ENCODE peak calls at places on chromosomes 5 and 9, in seven cellular contexts. I, V, D, G, K, R and A are unnamed samples.

GRCh38 chr5:123561230-123561629 is 49.3 kb downstream of the CSNK1G3 start:
- DNase-seq in V (no peak), I (no peak), K (no peak), G (no peak), R (no peak), D (no peak), A (no peak)

GRCh38 chr9:111807197-111807596 is 12.5 kb upstream of the SHOC1 start:
- DNase-seq in R (no peak), I (no peak), K (no peak), V (no peak), G (no peak), D (no peak), A (no peak)

GRCh38 chr5:140611020-140611521 is 21.9 kb downstream of the CD14 start:
- DNase-seq in K (no peak), R (no peak), D (no peak), V (peak; percentile 20), I (no peak), G (no peak), A (no peak)

GRCh38 chr5:158943057-158943456 is 156.7 kb downstream of the EBF1 start:
- DNase-seq in G (no peak), D (no peak), V (peak; percentile 91), I (peak; percentile 16), K (peak; percentile 91), R (no peak), A (no peak)

GRCh38 chr5:135085133-135085935 is 51.3 kb upstream of the PITX1 start:
- DNase-seq in D (no peak), R (no peak), I (peak; percentile 6), V (peak; percentile 23), K (peak; percentile 84), G (no peak), A (no peak)

GRCh38 chr9:70080481-70081119 is 37.0 kb downstream of the MAMDC2 start:
- DNase-seq in D (no peak), R (no peak), V (peak; percentile 74), G (no peak), I (no peak), K (peak; percentile 57), A (no peak)

GRCh38 chr5:176334031-176334770 is 27.4 kb downstream of the KIAA1191 start:
- DNase-seq in I (no peak), R (no peak), D (no peak), V (no peak), K (no peak), G (no peak), A (no peak)

GRCh38 chr9:107638922-107639321 is 149.4 kb upstream of the KLF4 start:
- DNase-seq in K (no peak), G (peak; percentile 18), V (peak; percentile 77), I (no peak), D (peak; percentile 80), R (no peak), A (peak; percentile 68)

GRCh38 chr5:95861221-95861857 is 38.8 kb upstream of the GLRX start:
- DNase-seq in G (no peak), D (no peak), I (peak; percentile 24), V (peak; percentile 100), K (peak; percentile 94), R (no peak), A (no peak)

GRCh38 chr5:96125335-96125891 is 163.8 kb upstream of the ELL2 start:
- DNase-seq in I (no peak), V (no peak), R (no peak), D (no peak), K (no peak), G (no peak), A (no peak)

GRCh38 chr9:87157366-87158031 is 210.2 kb upstream of the GAS1 start:
- DNase-seq in D (no peak), K (no peak), V (no peak), I (no peak), G (no peak), R (no peak), A (no peak)

GRCh38 chr9:13175732-13176131 is 103.8 kb downstream of the MPDZ start:
- DNase-seq in D (no peak), R (no peak), K (no peak), G (no peak), V (no peak), I (no peak), A (no peak)

GRCh38 chr9:97507585-97507984 is 6.1 kb downstream of the TMOD1 start:
- DNase-seq in I (no peak), D (no peak), G (no peak), V (no peak), K (no peak), R (no peak), A (no peak)

GRCh38 chr9:75907329-75907728 is 16.9 kb downstream of the PCSK5 start:
- DNase-seq in I (no peak), D (no peak), R (no peak), K (no peak), V (peak; percentile 22), G (no peak), A (no peak)

GRCh38 chr9:84839538-84839937 is 170.0 kb downstream of the NTRK2 start:
- DNase-seq in V (no peak), D (no peak), I (no peak), R (peak; percentile 57), G (peak; percentile 68), K (no peak), A (no peak)

GRCh38 chr5:157253547-157253946 is 12.4 kb upstream of the CYFIP2 start:
- DNase-seq in I (peak; percentile 28), R (peak; percentile 89), V (peak; percentile 47), K (peak; percentile 93), G (peak; percentile 69), D (no peak), A (peak; percentile 53)

GRCh38 chr5:58294598-58295298 is 165.1 kb downstream of the PLK2 start:
- DNase-seq in I (no peak), V (peak; percentile 61), G (no peak), D (no peak), K (peak; percentile 57), R (no peak), A (no peak)

GRCh38 chr9:129814432-129815223 is 9.3 kb downstream of the TOR1A start:
- DNase-seq in R (no peak), D (no peak), V (no peak), G (no peak), K (no peak), I (no peak), A (no peak)

GRCh38 chr9:109886617-109887016 is 106.6 kb downstream of the PALM2AKAP2 start:
- DNase-seq in R (no peak), V (no peak), G (no peak), D (no peak), K (peak; percentile 54), I (no peak), A (no peak)

GRCh38 chr9:91100878-91101450 is 260.8 kb downstream of the AUH start:
- DNase-seq in K (no peak), I (no peak), V (peak; percentile 35), G (no peak), D (no peak), R (no peak), A (no peak)

GRCh38 chr9:7234144-7234543 is 476.4 kb downstream of the KDM4C start:
- DNase-seq in G (peak; percentile 68), I (peak; percentile 41), R (peak; percentile 94), D (no peak), K (peak; percentile 67), V (peak; percentile 22), A (peak; percentile 37)

GRCh38 chr9:90300901-90301688 is 341.5 kb downstream of the DIRAS2 start:
- DNase-seq in D (no peak), K (peak; percentile 76), V (peak; percentile 91), G (no peak), R (no peak), I (peak; percentile 59), A (no peak)

GRCh38 chr5:150487199-150488061 is 20.5 kb upstream of the NDST1 start:
- DNase-seq in D (no peak), G (no peak), R (no peak), K (peak; percentile 44), V (peak; percentile 34), I (no peak), A (peak; percentile 27)

GRCh38 chr5:57216714-57217113 is 42.9 kb downstream of the GPBP1 start:
- DNase-seq in G (no peak), V (peak; percentile 82), K (peak; percentile 76), R (no peak), I (no peak), D (no peak), A (no peak)

GRCh38 chr5:119726544-119726943 is 97.2 kb downstream of the FAM170A start:
- DNase-seq in I (no peak), R (no peak), D (no peak), V (no peak), K (no peak), G (no peak), A (no peak)

GRCh38 chr5:154046486-154046885 is 7.7 kb downstream of the MFAP3 start:
- DNase-seq in I (no peak), K (no peak), D (no peak), R (no peak), G (no peak), V (no peak), A (no peak)

GRCh38 chr9:109331353-109331752 is 10.5 kb upstream of the EPB41L4B start:
- DNase-seq in D (peak; percentile 94), V (no peak), R (no peak), G (no peak), K (peak; percentile 88), I (no peak), A (no peak)

GRCh38 chr5:77645158-77645994 is 6.9 kb upstream of the OTP start:
- DNase-seq in R (peak; percentile 85), I (peak; percentile 29), G (peak; percentile 88), D (no peak), V (no peak), K (no peak), A (peak; percentile 54)
- H3K9ac ChIP-seq in R (no peak overlapping the region), I (peak overlapping the region; percentile 52), G (no peak overlapping the region), D (no peak overlapping the region), V (no peak overlapping the region), K (no peak overlapping the region), A (no peak overlapping the region)

DNA sequence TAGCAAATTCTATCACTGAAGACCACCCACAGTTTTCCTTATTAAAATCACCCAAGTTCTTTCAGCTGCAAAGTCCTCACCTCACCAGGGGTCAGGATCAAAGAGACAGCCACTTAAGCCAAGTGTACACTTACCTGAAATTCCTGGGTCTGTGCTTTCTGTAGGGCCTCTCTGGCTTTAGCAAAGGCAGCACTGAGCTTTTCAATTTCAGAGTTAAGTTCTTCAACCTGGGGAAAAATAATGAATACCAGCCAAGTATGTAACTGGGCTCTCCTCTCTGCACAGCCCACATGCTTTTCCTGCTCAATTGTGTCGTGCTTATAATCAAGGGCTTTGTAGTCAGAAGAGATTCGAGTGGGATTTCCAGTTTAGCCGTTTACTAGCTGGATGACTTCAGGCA is 55.1 kb downstream of the CDK5RAP2 start:
- DNase-seq in G (no peak), I (no peak), V (no peak), R (peak; percentile 63), K (no peak), D (no peak), A (no peak)
- TF ChIP-seq CTCF in G (no peak), I (no peak), V (no peak), R (no peak), K (no peak), D (no peak), A (no peak)

GRCh38 chr9:137074657-137075274 is 2.6 kb upstream of the UAP1L1 start:
- DNase-seq in I (no peak), D (peak; percentile 73), G (no peak), R (no peak), V (no peak), K (no peak), A (no peak)
- H3K9ac ChIP-seq in I (no peak overlapping the region), D (no peak overlapping the region), G (no peak overlapping the region), R (no peak overlapping the region), V (no peak overlapping the region), K (no peak overlapping the region), A (no peak overlapping the region)

GRCh38 chr5:81393430-81393782 is 528 bp downstream of the ACOT12 start:
- DNase-seq in K (no peak), R (no peak), I (no peak), V (no peak), D (no peak), G (no peak), A (no peak)
- TF ChIP-seq CTCF in K (no peak), R (peak; percentile 30), I (no peak), V (no peak), D (no peak), G (peak; percentile 33), A (no peak)